ENCODE peak calls at places on chromosomes 7 and 10, in six cellular contexts. One of them, this sample, is unnamed. For H3K4me1, the result is how much of the 10 kb centered on the place peaks cover.

GRCh38 chr10:21740989-21741388 is 207.0 kb downstream of the MLLT10 start:
- DNase-seq in upper lobe of right lung: no peak
- DNase-seq in MM.1S: peak
- DNase-seq in HepG2: no peak
- DNase-seq in Panc1: no peak
- DNase-seq in aorta: no peak
- DNase-seq in this sample: no peak

GRCh38 chr10:125035136-125035535 is 93.2 kb downstream of the ZRANB1 start:
- DNase-seq in MM.1S: no peak
- DNase-seq in upper lobe of right lung: no peak
- DNase-seq in Panc1: no peak
- DNase-seq in HepG2: peak
- DNase-seq in aorta: no peak
- DNase-seq in this sample: no peak

GRCh38 chr7:142130282-142130681 is 18.8 kb downstream of the MGAM2 start:
- DNase-seq in MM.1S: no peak
- DNase-seq in Panc1: no peak
- DNase-seq in HepG2: no peak
- DNase-seq in aorta: no peak
- DNase-seq in upper lobe of right lung: no peak
- DNase-seq in this sample: no peak

GRCh38 chr10:134205-134742 is 981 bp upstream of the ZMYND11 start:
- DNase-seq in aorta: no peak
- DNase-seq in upper lobe of right lung: peak
- DNase-seq in Panc1: no peak
- DNase-seq in HepG2: no peak
- DNase-seq in MM.1S: peak
- DNase-seq in this sample: no peak

GRCh38 chr10:3711918-3712317 is 73.1 kb downstream of the KLF6 start:
- DNase-seq in aorta: no peak
- DNase-seq in MM.1S: no peak
- DNase-seq in HepG2: no peak
- DNase-seq in upper lobe of right lung: no peak
- DNase-seq in Panc1: no peak
- DNase-seq in this sample: no peak

GRCh38 chr7:20474244-20474643 is 141.2 kb upstream of the ABCB5 start:
- DNase-seq in Panc1: no peak
- DNase-seq in HepG2: no peak
- DNase-seq in upper lobe of right lung: no peak
- DNase-seq in aorta: no peak
- DNase-seq in MM.1S: no peak
- DNase-seq in this sample: no peak

GRCh38 chr7:77434570-77434969 is 18.4 kb upstream of the GSAP start:
- DNase-seq in MM.1S: no peak
- DNase-seq in upper lobe of right lung: no peak
- DNase-seq in HepG2: no peak
- DNase-seq in Panc1: no peak
- DNase-seq in aorta: no peak
- DNase-seq in this sample: no peak

GRCh38 chr10:100554902-100555301 is 19.2 kb downstream of the HIF1AN start:
- DNase-seq in HepG2: peak
- DNase-seq in aorta: no peak
- DNase-seq in upper lobe of right lung: no peak
- DNase-seq in Panc1: no peak
- DNase-seq in MM.1S: no peak
- DNase-seq in this sample: no peak

GRCh38 chr7:102103027-102103372 is 183.7 kb upstream of the SH2B2 start:
- DNase-seq in upper lobe of right lung: no peak
- DNase-seq in aorta: no peak
- DNase-seq in Panc1: no peak
- DNase-seq in MM.1S: no peak
- DNase-seq in HepG2: no peak
- DNase-seq in this sample: no peak

GRCh38 chr10:68135922-68136718 is 26.8 kb downstream of the MYPN start:
- DNase-seq in aorta: no peak
- DNase-seq in HepG2: no peak
- DNase-seq in MM.1S: no peak
- DNase-seq in Panc1: peak
- DNase-seq in upper lobe of right lung: no peak
- DNase-seq in this sample: peak

GRCh38 chr7:20064974-20065862 is 152.0 kb downstream of the MACC1 start:
- DNase-seq in HepG2: no peak
- DNase-seq in MM.1S: peak
- DNase-seq in Panc1: no peak
- DNase-seq in aorta: no peak
- DNase-seq in upper lobe of right lung: no peak
- DNase-seq in this sample: no peak

GRCh38 chr7:112572669-112573301 is 92.0 kb downstream of the LSMEM1 start:
- DNase-seq in aorta: no peak
- DNase-seq in Panc1: no peak
- DNase-seq in upper lobe of right lung: no peak
- DNase-seq in MM.1S: no peak
- DNase-seq in HepG2: peak
- DNase-seq in this sample: no peak

GRCh38 chr10:26839966-26840627 is 20.7 kb downstream of the ABI1 start:
- DNase-seq in Panc1: no peak
- DNase-seq in HepG2: no peak
- DNase-seq in MM.1S: peak
- DNase-seq in upper lobe of right lung: no peak
- DNase-seq in aorta: no peak
- DNase-seq in this sample: no peak

GRCh38 chr10:387949-388660 is 252.8 kb downstream of the ZMYND11 start:
- DNase-seq in upper lobe of right lung: no peak
- DNase-seq in MM.1S: no peak
- DNase-seq in HepG2: peak
- DNase-seq in aorta: peak
- DNase-seq in Panc1: no peak
- DNase-seq in this sample: no peak

GRCh38 chr7:100894860-100895700 is 608 bp downstream of the ACHE start:
- DNase-seq in upper lobe of right lung: peak
- DNase-seq in HepG2: no peak
- DNase-seq in MM.1S: no peak
- DNase-seq in Panc1: no peak
- DNase-seq in aorta: no peak
- DNase-seq in this sample: no peak

GRCh38 chr7:50339990-50340500 is 35.5 kb downstream of the IKZF1 start:
- DNase-seq in upper lobe of right lung: no peak
- DNase-seq in Panc1: no peak
- DNase-seq in aorta: no peak
- DNase-seq in MM.1S: no peak
- DNase-seq in HepG2: no peak
- DNase-seq in this sample: no peak

GRCh38 chr10:75531571-75532031 is 100.2 kb downstream of the LRMDA start:
- DNase-seq in MM.1S: no peak
- DNase-seq in Panc1: no peak
- DNase-seq in upper lobe of right lung: no peak
- DNase-seq in aorta: no peak
- DNase-seq in HepG2: no peak
- DNase-seq in this sample: no peak

GRCh38 chr7:87420173-87420572 is 55.3 kb downstream of the ABCB4 start:
- DNase-seq in upper lobe of right lung: no peak
- DNase-seq in Panc1: no peak
- DNase-seq in MM.1S: no peak
- DNase-seq in aorta: no peak
- DNase-seq in HepG2: no peak
- DNase-seq in this sample: no peak

GRCh38 chr10:124978376-124978725 is 36.4 kb downstream of the ZRANB1 start:
- DNase-seq in aorta: no peak
- DNase-seq in HepG2: no peak
- DNase-seq in upper lobe of right lung: no peak
- DNase-seq in MM.1S: no peak
- DNase-seq in Panc1: no peak
- DNase-seq in this sample: no peak

GRCh38 chr7:7977774-7978173 is 9.2 kb downstream of the GLCCI1 start:
- DNase-seq in upper lobe of right lung: no peak
- DNase-seq in aorta: no peak
- DNase-seq in HepG2: no peak
- DNase-seq in Panc1: no peak
- DNase-seq in MM.1S: no peak
- DNase-seq in this sample: no peak

GRCh38 chr7:27156508-27156898 is at the start of gene HOXA7:
- DNase-seq in aorta: peak
- DNase-seq in upper lobe of right lung: peak
- DNase-seq in HepG2: no peak
- DNase-seq in Panc1: no peak
- DNase-seq in MM.1S: no peak
- DNase-seq in this sample: no peak

GRCh38 chr7:518630-519428 is 817 bp downstream of the PDGFA start:
- DNase-seq in HepG2: no peak
- DNase-seq in Panc1: no peak
- DNase-seq in upper lobe of right lung: peak
- DNase-seq in aorta: peak
- DNase-seq in MM.1S: no peak
- DNase-seq in this sample: peak

GRCh38 chr10:96675846-96676245 is 44.5 kb downstream of the PIK3AP1 start:
- DNase-seq in HepG2: peak
- DNase-seq in MM.1S: no peak
- DNase-seq in aorta: no peak
- DNase-seq in upper lobe of right lung: no peak
- DNase-seq in Panc1: no peak
- DNase-seq in this sample: no peak
- H3K4me1 ChIP-seq in HepG2: half or more
- H3K4me1 ChIP-seq in MM.1S: under half
- H3K4me1 ChIP-seq in aorta: under half
- H3K4me1 ChIP-seq in upper lobe of right lung: under half
- H3K4me1 ChIP-seq in Panc1: under half
- H3K4me1 ChIP-seq in this sample: under half

DNA sequence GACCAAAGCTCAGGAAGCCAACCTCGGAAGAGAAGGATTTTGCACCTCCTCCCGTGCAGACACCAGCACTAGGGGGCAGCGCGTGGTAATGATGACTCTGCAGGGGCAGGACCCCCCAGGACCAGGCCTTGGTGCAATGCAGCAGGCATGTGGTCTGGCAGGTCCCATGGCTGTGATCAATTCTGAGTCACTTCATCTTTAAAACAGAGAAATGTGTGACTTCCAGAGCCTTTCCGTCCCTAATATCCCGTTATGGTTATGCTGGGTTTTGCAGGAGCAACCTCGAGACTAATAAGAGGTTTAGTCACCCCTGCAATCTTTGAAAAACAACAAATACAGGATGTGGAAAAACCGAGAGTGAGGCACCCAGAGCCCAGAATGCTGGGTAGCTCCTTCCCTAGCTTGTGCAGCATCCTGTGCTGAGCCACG is 30.2 kb upstream of the GJD4 start:
- DNase-seq in MM.1S: no peak
- DNase-seq in upper lobe of right lung: no peak
- DNase-seq in HepG2: no peak
- DNase-seq in Panc1: no peak
- DNase-seq in aorta: no peak
- DNase-seq in this sample: no peak
- H3K4me3 ChIP-seq in MM.1S: no peak
- H3K4me3 ChIP-seq in upper lobe of right lung: no peak
- H3K4me3 ChIP-seq in HepG2: no peak
- H3K4me3 ChIP-seq in Panc1: no peak
- H3K4me3 ChIP-seq in aorta: no peak
- H3K4me3 ChIP-seq in this sample: no peak

GRCh38 chr7:148515728-148516715 is 74.5 kb upstream of the C7orf33 start:
- DNase-seq in HepG2: no peak
- DNase-seq in Panc1: no peak
- DNase-seq in aorta: no peak
- DNase-seq in upper lobe of right lung: no peak
- DNase-seq in MM.1S: no peak
- DNase-seq in this sample: no peak

GRCh38 chr7:148523550-148523949 is 67.0 kb upstream of the C7orf33 start:
- DNase-seq in aorta: no peak
- DNase-seq in HepG2: no peak
- DNase-seq in Panc1: no peak
- DNase-seq in MM.1S: no peak
- DNase-seq in upper lobe of right lung: no peak
- DNase-seq in this sample: no peak

GRCh38 chr7:148524479-148525173 is 65.9 kb upstream of the C7orf33 start:
- DNase-seq in Panc1: no peak
- DNase-seq in MM.1S: no peak
- DNase-seq in upper lobe of right lung: no peak
- DNase-seq in aorta: no peak
- DNase-seq in HepG2: no peak
- DNase-seq in this sample: no peak

GRCh38 chr7:148521271-148521670 is 69.3 kb upstream of the C7orf33 start:
- DNase-seq in HepG2: no peak
- DNase-seq in Panc1: no peak
- DNase-seq in MM.1S: no peak
- DNase-seq in aorta: no peak
- DNase-seq in upper lobe of right lung: no peak
- DNase-seq in this sample: no peak
- H3K4me1 ChIP-seq in HepG2: under half
- H3K4me1 ChIP-seq in Panc1: under half
- H3K4me1 ChIP-seq in MM.1S: under half
- H3K4me1 ChIP-seq in aorta: under half
- H3K4me1 ChIP-seq in upper lobe of right lung: under half
- H3K4me1 ChIP-seq in this sample: under half

GRCh38 chr10:61170594-61170993 is 226.6 kb upstream of the RHOBTB1 start:
- DNase-seq in Panc1: no peak
- DNase-seq in HepG2: no peak
- DNase-seq in MM.1S: no peak
- DNase-seq in upper lobe of right lung: no peak
- DNase-seq in aorta: no peak
- DNase-seq in this sample: no peak
- H3K4me3 ChIP-seq in Panc1: no peak
- H3K4me3 ChIP-seq in HepG2: no peak
- H3K4me3 ChIP-seq in MM.1S: no peak
- H3K4me3 ChIP-seq in upper lobe of right lung: no peak
- H3K4me3 ChIP-seq in aorta: no peak
- H3K4me3 ChIP-seq in this sample: no peak

GRCh38 chr7:29277436-29278215 is 83.1 kb downstream of the CHN2 start:
- DNase-seq in MM.1S: no peak
- DNase-seq in HepG2: peak
- DNase-seq in Panc1: no peak
- DNase-seq in aorta: no peak
- DNase-seq in upper lobe of right lung: no peak
- DNase-seq in this sample: no peak
- H3K4me1 ChIP-seq in MM.1S: under half
- H3K4me1 ChIP-seq in HepG2: half or more
- H3K4me1 ChIP-seq in Panc1: under half
- H3K4me1 ChIP-seq in aorta: under half
- H3K4me1 ChIP-seq in upper lobe of right lung: under half
- H3K4me1 ChIP-seq in this sample: under half

This sample was measured in heart right ventricle.